ENCODE peak calls at places on chromosome 21, in seven cellular contexts. K is HCT116, O is HepG2, A is H1, E is K562, S is SK-N-SH, Z is GM12878. R is an unnamed sample.

GRCh38 chr21:24895885-24896734 is 711.2 kb downstream of the MRPL39 start:
- DNase-seq in K (no peak), O (no peak), Z (peak; percentile 49), E (no peak), A (peak; percentile 48), S (peak; percentile 1), R (no peak)

GRCh38 chr21:37915516-37915915 is 741 bp downstream of the KCNJ6 start:
- DNase-seq in S (peak; percentile 72), K (no peak), O (no peak), Z (no peak), A (peak; percentile 65), E (no peak), R (no peak)

GRCh38 chr21:25441835-25442234 is 165.4 kb downstream of the MRPL39 start:
- DNase-seq in A (no peak), E (no peak), K (no peak), O (no peak), S (no peak), Z (no peak), R (no peak)

GRCh38 chr21:33334191-33334590 is 9.4 kb downstream of the IFNAR1 start:
- DNase-seq in Z (no peak), O (no peak), E (no peak), K (no peak), A (no peak), S (no peak), R (no peak)

GRCh38 chr21:42537106-42537742 is 23.6 kb downstream of the SLC37A1 start:
- DNase-seq in O (no peak), E (no peak), S (no peak), Z (no peak), K (no peak), A (no peak), R (peak; percentile 52)

GRCh38 chr21:17463441-17463840 is 49.4 kb upstream of the CXADR start:
- DNase-seq in O (peak; percentile 40), Z (no peak), E (no peak), S (no peak), K (no peak), A (no peak), R (no peak)

GRCh38 chr21:27339902-27340301 is 373.0 kb upstream of the ADAMTS5 start:
- DNase-seq in S (peak; percentile 38), E (no peak), O (no peak), Z (no peak), K (no peak), A (no peak), R (no peak)

GRCh38 chr21:33657124-33657842 is 15.0 kb downstream of the ITSN1 start:
- DNase-seq in S (no peak), O (no peak), A (no peak), Z (no peak), K (no peak), E (no peak), R (no peak)

GRCh38 chr21:33028759-33029511 is 3.2 kb downstream of the OLIG2 start:
- DNase-seq in O (no peak), K (no peak), Z (no peak), E (no peak), A (peak; percentile 48), S (no peak), R (no peak)

GRCh38 chr21:34726627-34727337 is 58.0 kb downstream of the CLIC6 start:
- DNase-seq in A (no peak), S (no peak), K (no peak), E (no peak), Z (no peak), O (no peak), R (peak; percentile 79)

GRCh38 chr21:33854604-33855003 is 61.0 kb downstream of the ATP5PO start:
- DNase-seq in K (no peak), O (peak; percentile 34), E (no peak), Z (no peak), A (no peak), S (no peak), R (no peak)

GRCh38 chr21:36471254-36471723 is 8.6 kb downstream of the CLDN14 start:
- DNase-seq in Z (peak; percentile 50), S (no peak), O (peak; percentile 40), E (no peak), K (no peak), A (no peak), R (no peak)

GRCh38 chr21:33968082-33968997 is 52.7 kb upstream of the ATP5PO start:
- DNase-seq in Z (no peak), K (no peak), S (no peak), O (peak; percentile 41), E (peak; percentile 56), A (peak; percentile 59), R (peak; percentile 29)

GRCh38 chr21:33828577-33828976 is 87.0 kb downstream of the ATP5PO start:
- DNase-seq in A (no peak), O (no peak), S (no peak), Z (no peak), E (no peak), K (no peak), R (no peak)

GRCh38 chr21:28253378-28253777 is 739.3 kb downstream of the LTN1 start:
- DNase-seq in K (no peak), O (no peak), Z (no peak), E (no peak), S (no peak), A (no peak), R (no peak)

GRCh38 chr21:27582246-27582945 is 615.5 kb upstream of the ADAMTS5 start:
- DNase-seq in S (no peak), K (no peak), A (no peak), Z (no peak), O (no peak), E (no peak), R (no peak)

GRCh38 chr21:37373539-37373938 is 7.0 kb downstream of the DYRK1A start:
- DNase-seq in A (no peak), Z (no peak), K (no peak), O (no peak), S (no peak), E (no peak), R (no peak)

GRCh38 chr21:38261851-38262250 is 5.1 kb downstream of the KCNJ15 start:
- DNase-seq in O (no peak), E (no peak), Z (no peak), S (no peak), A (no peak), K (no peak), R (peak; percentile 44)

GRCh38 chr21:36883532-36884486 is 82.7 kb downstream of the HLCS start:
- DNase-seq in O (no peak), Z (no peak), K (no peak), E (no peak), S (no peak), A (no peak), R (no peak)

GRCh38 chr21:36092676-36093075 is 22.9 kb downstream of the CBR1 start:
- DNase-seq in E (peak; percentile 3), A (no peak), Z (no peak), O (no peak), S (no peak), K (no peak), R (no peak)

GRCh38 chr21:25936776-25937175 is 202.0 kb downstream of the GABPA start:
- DNase-seq in A (no peak), Z (no peak), E (no peak), K (no peak), S (no peak), O (no peak), R (no peak)

GRCh38 chr21:32921632-32922230 is 104.0 kb upstream of the OLIG2 start:
- DNase-seq in A (peak; percentile 80), S (no peak), O (no peak), E (peak; percentile 67), Z (no peak), K (peak; percentile 29), R (no peak)

GRCh38 chr21:33937931-33938339 is 22.3 kb upstream of the ATP5PO start:
- DNase-seq in S (no peak), O (no peak), E (no peak), A (peak; percentile 33), Z (no peak), K (no peak), R (no peak)

GRCh38 chr21:14587266-14587665 is 41.2 kb upstream of the SAMSN1 start:
- DNase-seq in S (no peak), A (no peak), O (no peak), K (no peak), Z (no peak), E (no peak), R (no peak)

GRCh38 chr21:35578350-35578782 is 482.0 kb downstream of the SETD4 start:
- DNase-seq in K (no peak), O (no peak), A (no peak), S (no peak), E (no peak), Z (no peak), R (no peak)

GRCh38 chr21:43911935-43912487 is 47.0 kb downstream of the AGPAT3 start:
- DNase-seq in A (no peak), O (no peak), K (no peak), E (no peak), S (no peak), Z (no peak), R (no peak)

GRCh38 chr21:43912910-43913309 is 47.9 kb downstream of the AGPAT3 start:
- DNase-seq in S (no peak), Z (no peak), O (no peak), E (no peak), K (no peak), A (no peak), R (no peak)

GRCh38 chr21:43911015-43911934 is 46.3 kb downstream of the AGPAT3 start:
- DNase-seq in K (no peak), S (no peak), E (no peak), Z (no peak), O (peak; percentile 68), A (no peak), R (no peak)

GRCh38 chr21:43916076-43916475 is 51.1 kb downstream of the AGPAT3 start:
- DNase-seq in E (no peak), K (no peak), S (no peak), A (no peak), O (no peak), Z (no peak), R (no peak)

GRCh38 chr21:43913928-43914327 is 48.9 kb downstream of the AGPAT3 start:
- DNase-seq in E (no peak), A (no peak), Z (no peak), K (no peak), O (no peak), S (no peak), R (no peak)
- TF ChIP-seq JUND in E (no peak), A (no peak), Z (no peak), K (no peak), O (no peak), S (no peak), R (no peak)

GRCh38 chr21:41482980-41483379 is 25.0 kb downstream of the TMPRSS2 start:
- DNase-seq in S (no peak), A (no peak), O (no peak), Z (no peak), E (no peak), K (no peak), R (no peak)
- TF ChIP-seq JUND in S (no peak), A (no peak), O (no peak), Z (no peak), E (no peak), K (no peak), R (no peak)

DNA sequence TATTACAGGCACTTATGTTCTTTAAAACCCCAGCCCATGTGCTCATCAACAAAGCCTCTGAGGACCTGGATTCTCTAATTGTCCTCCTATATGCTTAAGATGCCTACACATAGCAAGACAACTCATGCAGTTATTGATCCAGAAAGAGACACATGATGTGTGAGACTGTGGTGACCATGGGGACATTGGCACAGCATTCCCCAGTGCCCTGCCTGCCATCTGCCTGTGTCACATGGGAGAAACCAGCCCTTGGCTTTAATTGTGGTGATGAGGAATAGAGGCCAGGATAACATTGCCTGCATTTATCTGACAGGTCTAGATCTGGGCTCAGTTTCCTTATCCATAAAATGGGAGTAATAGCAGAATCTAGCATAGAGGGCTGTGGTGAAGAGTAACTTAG is 151.8 kb downstream of the PCP4 start:
- DNase-seq in E (no peak), Z (no peak), O (no peak), K (no peak), S (no peak), A (no peak), R (no peak)
- TF ChIP-seq JUND in E (no peak), Z (no peak), O (no peak), K (no peak), S (no peak), A (no peak), R (no peak)

GRCh38 chr21:39666681-39667315 is 54.1 kb downstream of the B3GALT5 start:
- DNase-seq in E (no peak), O (no peak), S (no peak), K (no peak), Z (no peak), A (no peak), R (no peak)
- TF ChIP-seq JUND in E (no peak), O (no peak), S (no peak), K (no peak), Z (no peak), A (no peak), R (no peak)